ENCODE peak calls at places on chromosomes 13 and 19, in seven cellular contexts. One of them, this sample, is unnamed. For H3K4me1, the result is how much of the 10 kb centered on the place peaks cover.

GRCh38 chr13:58804832-58805231 is 1173.3 kb downstream of the PCDH17 start:
- DNase-seq in A549: no peak
- DNase-seq in suprapubic skin: no peak
- DNase-seq in H1: no peak
- DNase-seq in tibial nerve: no peak
- DNase-seq in sigmoid colon: no peak
- DNase-seq in SK-N-SH: peak
- DNase-seq in this sample: no peak

GRCh38 chr13:79995334-79995733 is 345.6 kb downstream of the SPRY2 start:
- DNase-seq in A549: no peak
- DNase-seq in suprapubic skin: no peak
- DNase-seq in H1: no peak
- DNase-seq in tibial nerve: no peak
- DNase-seq in sigmoid colon: no peak
- DNase-seq in SK-N-SH: no peak
- DNase-seq in this sample: no peak

GRCh38 chr13:25306671-25307464 is 5.4 kb downstream of the NUP58 start:
- DNase-seq in A549: no peak
- DNase-seq in suprapubic skin: no peak
- DNase-seq in H1: no peak
- DNase-seq in tibial nerve: no peak
- DNase-seq in sigmoid colon: no peak
- DNase-seq in SK-N-SH: no peak
- DNase-seq in this sample: no peak

GRCh38 chr13:43558942-43559341 is 227.8 kb downstream of the ENOX1 start:
- DNase-seq in A549: no peak
- DNase-seq in suprapubic skin: no peak
- DNase-seq in H1: no peak
- DNase-seq in tibial nerve: no peak
- DNase-seq in sigmoid colon: no peak
- DNase-seq in SK-N-SH: no peak
- DNase-seq in this sample: no peak

GRCh38 chr19:15841875-15842569 is 26.6 kb upstream of the OR10H1 start:
- DNase-seq in A549: peak
- DNase-seq in suprapubic skin: peak
- DNase-seq in H1: no peak
- DNase-seq in tibial nerve: no peak
- DNase-seq in sigmoid colon: no peak
- DNase-seq in SK-N-SH: no peak
- DNase-seq in this sample: no peak

GRCh38 chr13:75514080-75515040 is 23.3 kb downstream of the COMMD6 start:
- DNase-seq in A549: no peak
- DNase-seq in suprapubic skin: no peak
- DNase-seq in H1: no peak
- DNase-seq in tibial nerve: no peak
- DNase-seq in sigmoid colon: no peak
- DNase-seq in SK-N-SH: no peak
- DNase-seq in this sample: no peak

GRCh38 chr13:113814435-113814821 is 49.4 kb downstream of the GAS6 start:
- DNase-seq in A549: no peak
- DNase-seq in suprapubic skin: no peak
- DNase-seq in H1: no peak
- DNase-seq in tibial nerve: no peak
- DNase-seq in sigmoid colon: no peak
- DNase-seq in SK-N-SH: no peak
- DNase-seq in this sample: no peak

GRCh38 chr19:46976845-46977320 is 42.8 kb upstream of the NPAS1 start:
- DNase-seq in A549: no peak
- DNase-seq in suprapubic skin: peak
- DNase-seq in H1: no peak
- DNase-seq in tibial nerve: no peak
- DNase-seq in sigmoid colon: peak
- DNase-seq in SK-N-SH: peak
- DNase-seq in this sample: no peak

GRCh38 chr13:63433546-63434150 is 2018.0 kb upstream of the PCDH20 start:
- DNase-seq in A549: no peak
- DNase-seq in suprapubic skin: no peak
- DNase-seq in H1: no peak
- DNase-seq in tibial nerve: no peak
- DNase-seq in sigmoid colon: no peak
- DNase-seq in SK-N-SH: no peak
- DNase-seq in this sample: no peak

GRCh38 chr19:46903458-46903857 is 42.7 kb downstream of the ARHGAP35 start:
- DNase-seq in A549: no peak
- DNase-seq in suprapubic skin: no peak
- DNase-seq in H1: no peak
- DNase-seq in tibial nerve: no peak
- DNase-seq in sigmoid colon: no peak
- DNase-seq in SK-N-SH: no peak
- DNase-seq in this sample: no peak

GRCh38 chr19:33000510-33000909 is 28.5 kb downstream of the FAAP24 start:
- DNase-seq in A549: no peak
- DNase-seq in suprapubic skin: no peak
- DNase-seq in H1: no peak
- DNase-seq in tibial nerve: no peak
- DNase-seq in sigmoid colon: no peak
- DNase-seq in SK-N-SH: no peak
- DNase-seq in this sample: no peak

GRCh38 chr19:866769-867300 is 7.4 kb downstream of the CFD start:
- DNase-seq in A549: no peak
- DNase-seq in suprapubic skin: no peak
- DNase-seq in H1: no peak
- DNase-seq in tibial nerve: no peak
- DNase-seq in sigmoid colon: no peak
- DNase-seq in SK-N-SH: no peak
- DNase-seq in this sample: no peak

GRCh38 chr13:114115191-114115671 is 17.2 kb downstream of the RASA3 start:
- DNase-seq in A549: no peak
- DNase-seq in suprapubic skin: peak
- DNase-seq in H1: no peak
- DNase-seq in tibial nerve: peak
- DNase-seq in sigmoid colon: peak
- DNase-seq in SK-N-SH: no peak
- DNase-seq in this sample: peak

GRCh38 chr13:105530468-105530867 is 1005.0 kb downstream of the EFNB2 start:
- DNase-seq in A549: no peak
- DNase-seq in suprapubic skin: no peak
- DNase-seq in H1: no peak
- DNase-seq in tibial nerve: no peak
- DNase-seq in sigmoid colon: no peak
- DNase-seq in SK-N-SH: no peak
- DNase-seq in this sample: no peak

GRCh38 chr13:44432595-44432994 is 59.0 kb downstream of the SERP2 start:
- DNase-seq in A549: no peak
- DNase-seq in suprapubic skin: no peak
- DNase-seq in H1: no peak
- DNase-seq in tibial nerve: no peak
- DNase-seq in sigmoid colon: no peak
- DNase-seq in SK-N-SH: no peak
- DNase-seq in this sample: no peak

GRCh38 chr19:55698256-55698655 is 23.2 kb downstream of the EPN1 start:
- DNase-seq in A549: no peak
- DNase-seq in suprapubic skin: no peak
- DNase-seq in H1: no peak
- DNase-seq in tibial nerve: no peak
- DNase-seq in sigmoid colon: peak
- DNase-seq in SK-N-SH: no peak
- DNase-seq in this sample: no peak

GRCh38 chr19:45171211-45171623 is 6.8 kb downstream of the TRAPPC6A start:
- DNase-seq in A549: no peak
- DNase-seq in suprapubic skin: no peak
- DNase-seq in H1: no peak
- DNase-seq in tibial nerve: no peak
- DNase-seq in sigmoid colon: no peak
- DNase-seq in SK-N-SH: no peak
- DNase-seq in this sample: no peak

GRCh38 chr19:36997843-36998235 is 80.4 kb upstream of the ZNF420 start:
- DNase-seq in A549: no peak
- DNase-seq in suprapubic skin: no peak
- DNase-seq in H1: no peak
- DNase-seq in tibial nerve: no peak
- DNase-seq in sigmoid colon: no peak
- DNase-seq in SK-N-SH: no peak
- DNase-seq in this sample: no peak

GRCh38 chr19:50332014-50332263 is 2.8 kb upstream of the KCNC3 start:
- DNase-seq in A549: no peak
- DNase-seq in suprapubic skin: no peak
- DNase-seq in H1: no peak
- DNase-seq in tibial nerve: no peak
- DNase-seq in sigmoid colon: no peak
- DNase-seq in SK-N-SH: no peak
- DNase-seq in this sample: no peak

GRCh38 chr13:27556109-27556508 is 64.2 kb downstream of the LNX2 start:
- DNase-seq in A549: no peak
- DNase-seq in suprapubic skin: no peak
- DNase-seq in H1: no peak
- DNase-seq in tibial nerve: no peak
- DNase-seq in sigmoid colon: peak
- DNase-seq in SK-N-SH: no peak
- DNase-seq in this sample: no peak

GRCh38 chr13:23504188-23504587 is 66.0 kb upstream of the TNFRSF19 start:
- DNase-seq in A549: no peak
- DNase-seq in suprapubic skin: no peak
- DNase-seq in H1: no peak
- DNase-seq in tibial nerve: no peak
- DNase-seq in sigmoid colon: no peak
- DNase-seq in SK-N-SH: peak
- DNase-seq in this sample: no peak

GRCh38 chr13:108957369-108958012 is 328.1 kb downstream of the MYO16 start:
- DNase-seq in A549: peak
- DNase-seq in suprapubic skin: no peak
- DNase-seq in H1: no peak
- DNase-seq in tibial nerve: no peak
- DNase-seq in sigmoid colon: peak
- DNase-seq in SK-N-SH: no peak
- DNase-seq in this sample: no peak

GRCh38 chr13:113758651-113759524 is at the start of gene TMEM255B:
- DNase-seq in A549: peak
- DNase-seq in suprapubic skin: peak
- DNase-seq in H1: no peak
- DNase-seq in tibial nerve: peak
- DNase-seq in sigmoid colon: peak
- DNase-seq in SK-N-SH: peak
- DNase-seq in this sample: peak

GRCh38 chr19:29497686-29498436 is 27.9 kb upstream of the VSTM2B start:
- DNase-seq in A549: no peak
- DNase-seq in suprapubic skin: peak
- DNase-seq in H1: no peak
- DNase-seq in tibial nerve: no peak
- DNase-seq in sigmoid colon: peak
- DNase-seq in SK-N-SH: no peak
- DNase-seq in this sample: no peak

GRCh38 chr13:111303559-111303958 is 16.9 kb upstream of the TEX29 start:
- DNase-seq in A549: no peak
- DNase-seq in suprapubic skin: no peak
- DNase-seq in H1: no peak
- DNase-seq in tibial nerve: no peak
- DNase-seq in sigmoid colon: no peak
- DNase-seq in SK-N-SH: no peak
- DNase-seq in this sample: no peak

GRCh38 chr19:6652214-6653094 is 17.5 kb downstream of the TNFSF14 start:
- DNase-seq in A549: no peak
- DNase-seq in suprapubic skin: no peak
- DNase-seq in H1: no peak
- DNase-seq in tibial nerve: no peak
- DNase-seq in sigmoid colon: no peak
- DNase-seq in SK-N-SH: no peak
- DNase-seq in this sample: no peak
- TF ChIP-seq EP300 in A549: no peak
- TF ChIP-seq EP300 in suprapubic skin: no peak
- TF ChIP-seq EP300 in H1: no peak
- TF ChIP-seq EP300 in tibial nerve: no peak
- TF ChIP-seq EP300 in sigmoid colon: no peak
- TF ChIP-seq EP300 in SK-N-SH: no peak
- TF ChIP-seq EP300 in this sample: no peak

DNA sequence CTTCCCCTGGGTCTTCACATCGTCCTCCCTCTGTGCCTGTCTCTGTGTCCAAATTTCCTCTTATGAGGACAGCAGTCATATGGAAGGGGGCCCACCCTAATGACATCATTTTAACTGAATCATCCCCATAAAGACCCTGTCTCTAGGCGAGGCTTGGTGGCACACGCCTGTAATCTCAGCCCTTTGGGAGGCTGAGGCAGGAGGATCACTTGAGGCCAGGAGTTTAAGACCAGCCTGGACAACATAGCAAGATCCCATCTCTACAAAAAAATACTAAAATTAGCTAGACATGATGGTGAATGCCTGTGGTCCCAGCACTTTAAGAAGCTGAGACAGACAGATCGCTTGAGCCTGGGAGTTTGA is 4.8 kb downstream of the MYO9B start:
- DNase-seq in A549: no peak
- DNase-seq in suprapubic skin: no peak
- DNase-seq in H1: no peak
- DNase-seq in tibial nerve: no peak
- DNase-seq in sigmoid colon: no peak
- DNase-seq in SK-N-SH: no peak
- DNase-seq in this sample: no peak
- H3K4me1 ChIP-seq in A549: under half
- H3K4me1 ChIP-seq in suprapubic skin: under half
- H3K4me1 ChIP-seq in H1: under half
- H3K4me1 ChIP-seq in tibial nerve: half or more
- H3K4me1 ChIP-seq in sigmoid colon: half or more
- H3K4me1 ChIP-seq in SK-N-SH: under half
- H3K4me1 ChIP-seq in this sample: under half

GRCh38 chr19:8148410-8149231 is 771 bp downstream of the FBN3 start:
- DNase-seq in A549: no peak
- DNase-seq in suprapubic skin: no peak
- DNase-seq in H1: peak
- DNase-seq in tibial nerve: no peak
- DNase-seq in sigmoid colon: no peak
- DNase-seq in SK-N-SH: peak
- DNase-seq in this sample: no peak
- H3K4me3 ChIP-seq in A549: peak
- H3K4me3 ChIP-seq in suprapubic skin: peak
- H3K4me3 ChIP-seq in H1: peak
- H3K4me3 ChIP-seq in tibial nerve: peak
- H3K4me3 ChIP-seq in sigmoid colon: no peak
- H3K4me3 ChIP-seq in SK-N-SH: no peak
- H3K4me3 ChIP-seq in this sample: peak

GRCh38 chr13:72126424-72126823 is 259.4 kb upstream of the DACH1 start:
- DNase-seq in A549: no peak
- DNase-seq in suprapubic skin: no peak
- DNase-seq in H1: no peak
- DNase-seq in tibial nerve: no peak
- DNase-seq in sigmoid colon: no peak
- DNase-seq in SK-N-SH: no peak
- DNase-seq in this sample: no peak

GRCh38 chr13:72125561-72125960 is 258.6 kb upstream of the DACH1 start:
- DNase-seq in A549: no peak
- DNase-seq in suprapubic skin: no peak
- DNase-seq in H1: no peak
- DNase-seq in tibial nerve: no peak
- DNase-seq in sigmoid colon: no peak
- DNase-seq in SK-N-SH: no peak
- DNase-seq in this sample: no peak

GRCh38 chr13:72122661-72123060 is 255.7 kb upstream of the DACH1 start:
- DNase-seq in A549: no peak
- DNase-seq in suprapubic skin: no peak
- DNase-seq in H1: no peak
- DNase-seq in tibial nerve: no peak
- DNase-seq in sigmoid colon: no peak
- DNase-seq in SK-N-SH: no peak
- DNase-seq in this sample: no peak

GRCh38 chr13:72129117-72129516 is 262.1 kb upstream of the DACH1 start:
- DNase-seq in A549: no peak
- DNase-seq in suprapubic skin: no peak
- DNase-seq in H1: no peak
- DNase-seq in tibial nerve: no peak
- DNase-seq in sigmoid colon: no peak
- DNase-seq in SK-N-SH: no peak
- DNase-seq in this sample: no peak

GRCh38 chr13:72127031-72127430 is 260.0 kb upstream of the DACH1 start:
- DNase-seq in A549: no peak
- DNase-seq in suprapubic skin: no peak
- DNase-seq in H1: no peak
- DNase-seq in tibial nerve: no peak
- DNase-seq in sigmoid colon: no peak
- DNase-seq in SK-N-SH: no peak
- DNase-seq in this sample: no peak
- TF ChIP-seq EP300 in A549: no peak
- TF ChIP-seq EP300 in suprapubic skin: no peak
- TF ChIP-seq EP300 in H1: no peak
- TF ChIP-seq EP300 in tibial nerve: no peak
- TF ChIP-seq EP300 in sigmoid colon: no peak
- TF ChIP-seq EP300 in SK-N-SH: no peak
- TF ChIP-seq EP300 in this sample: no peak